ENCODE peak calls at places on chromosomes 16 and 17, in four cellular contexts. V, Q, B and D are unnamed samples.

GRCh38 chr17:73420897-73421296 is 109.1 kb upstream of the CDC42EP4 start:
- DNase-seq in B (peak; percentile 9), V (peak; percentile 83), Q (no peak), D (no peak)

GRCh38 chr17:21462259-21462658 is 86.1 kb downstream of the KCNJ12 start:
- DNase-seq in V (no peak), Q (no peak), B (no peak), D (no peak)

GRCh38 chr16:70685938-70686375 is at the start of gene MTSS2:
- DNase-seq in V (peak; percentile 59), Q (peak; percentile 90), B (peak; percentile 85), D (peak; percentile 90)

GRCh38 chr17:79325707-79326106 is 251.1 kb downstream of the ENGASE start:
- DNase-seq in B (no peak), Q (no peak), V (no peak), D (no peak)

GRCh38 chr16:80580109-80580832 is 39.5 kb downstream of the DYNLRB2 start:
- DNase-seq in V (peak; percentile 30), Q (no peak), B (peak; percentile 45), D (no peak)

GRCh38 chr16:89561195-89562026 is 929 bp downstream of the RPL13 start:
- DNase-seq in Q (no peak), B (no peak), V (no peak), D (no peak)

GRCh38 chr17:29241015-29241963 is 5.4 kb upstream of the CRYBA1 start:
- DNase-seq in B (peak; percentile 98), V (peak; percentile 94), Q (no peak), D (peak; percentile 92)

GRCh38 chr16:74738134-74738541 is 36.5 kb downstream of the FA2H start:
- DNase-seq in Q (no peak), B (peak; percentile 25), V (no peak), D (no peak)

GRCh38 chr17:19766421-19767270 is 18.5 kb upstream of the ALDH3A1 start:
- DNase-seq in Q (peak; percentile 74), B (peak; percentile 41), V (peak; percentile 38), D (peak; percentile 86)

GRCh38 chr16:3195975-3196374 is 8.0 kb downstream of the OR1F1 start:
- DNase-seq in V (no peak), B (no peak), Q (no peak), D (no peak)

GRCh38 chr17:19867654-19868395 is at the start of gene ULK2:
- DNase-seq in V (peak; percentile 50), Q (peak; percentile 51), B (peak; percentile 69), D (no peak)

GRCh38 chr16:9370071-9370491 is 278.6 kb downstream of the HAPSTR1 start:
- DNase-seq in V (no peak), B (no peak), Q (peak; percentile 19), D (no peak)

GRCh38 chr16:89264800-89265550 is 47.5 kb downstream of the ZNF778 start:
- DNase-seq in V (no peak), B (no peak), Q (no peak), D (no peak)

GRCh38 chr17:78774956-78775571 is 7.0 kb downstream of the CYTH1 start:
- DNase-seq in V (peak; percentile 47), B (no peak), Q (no peak), D (no peak)

GRCh38 chr17:42408076-42408475 is 15.0 kb downstream of the CAVIN1 start:
- DNase-seq in V (no peak), B (no peak), Q (no peak), D (no peak)

GRCh38 chr16:48499822-48500440 is 110.0 kb downstream of the N4BP1 start:
- DNase-seq in Q (peak; percentile 72), B (peak; percentile 93), V (peak; percentile 33), D (peak; percentile 80)

GRCh38 chr17:76131692-76132573 is 9.1 kb downstream of the FOXJ1 start:
- DNase-seq in Q (no peak), V (peak; percentile 59), B (no peak), D (no peak)

GRCh38 chr17:68972119-68972704 is 17.0 kb upstream of the ABCA8 start:
- DNase-seq in B (peak; percentile 36), V (no peak), Q (no peak), D (no peak)

GRCh38 chr17:68424861-68425260 is 32.4 kb downstream of the WIPI1 start:
- DNase-seq in V (peak; percentile 7), Q (no peak), B (no peak), D (no peak)

GRCh38 chr16:56950881-56951771 is 10.6 kb upstream of the CETP start:
- DNase-seq in V (peak; percentile 16), Q (no peak), B (peak; percentile 51), D (no peak)

GRCh38 chr16:58118801-58119508 is 10.2 kb downstream of the CFAP20 start:
- DNase-seq in Q (no peak), V (no peak), B (peak; percentile 35), D (peak; percentile 22)

GRCh38 chr17:58436805-58437239 is 19.5 kb upstream of the RNF43 start:
- DNase-seq in Q (no peak), B (no peak), V (no peak), D (no peak)

GRCh38 chr17:50184057-50184456 is 17.4 kb downstream of the COL1A1 start:
- DNase-seq in Q (no peak), B (peak; percentile 45), V (no peak), D (no peak)

GRCh38 chr16:48617711-48618148 is 7.8 kb upstream of the N4BP1 start:
- DNase-seq in B (peak; percentile 63), V (no peak), Q (peak; percentile 28), D (no peak)

GRCh38 chr16:10817963-10818941 is at the start of gene TVP23A:
- DNase-seq in B (no peak), V (no peak), Q (no peak), D (no peak)

GRCh38 chr16:73037331-73037745 is 10.6 kb downstream of the ZFHX3 start:
- DNase-seq in V (no peak), B (no peak), Q (peak; percentile 38), D (no peak)

GRCh38 chr17:8766731-8767130 is 8.4 kb upstream of the SPDYE4 start:
- DNase-seq in B (no peak), V (peak; percentile 74), Q (no peak), D (no peak)

GRCh38 chr17:37608369-37609169 is 649 bp downstream of the SYNRG start:
- DNase-seq in B (peak; percentile 48), V (peak; percentile 20), Q (no peak), D (no peak)

GRCh38 chr17:81165246-81166032 is at the start of gene PVALEF:
- DNase-seq in B (no peak), Q (no peak), V (no peak), D (no peak)

GRCh38 chr16:13923703-13924298 is 3.8 kb downstream of the ERCC4 start:
- DNase-seq in B (peak; percentile 67), V (peak; percentile 24), Q (no peak), D (no peak)

GRCh38 chr17:45021607-45022287 is 29.7 kb downstream of the DCAKD start:
- DNase-seq in V (peak; percentile 39), Q (peak; percentile 52), B (peak; percentile 47), D (no peak)

GRCh38 chr16:53789159-53789558 is 85.2 kb downstream of the FTO start:
- DNase-seq in V (peak; percentile 59), B (peak; percentile 84), Q (no peak), D (no peak)

GRCh38 chr17:37446027-37446426 is 39.3 kb downstream of the TADA2A start:
- DNase-seq in Q (no peak), B (no peak), V (no peak), D (no peak)

GRCh38 chr16:9345046-9345445 is 253.6 kb downstream of the HAPSTR1 start:
- DNase-seq in V (no peak), Q (no peak), B (no peak), D (no peak)

GRCh38 chr17:60395508-60396065 is 3.7 kb upstream of the USP32 start:
- DNase-seq in Q (no peak), B (no peak), V (no peak), D (no peak)

GRCh38 chr17:64622931-64623654 is 39.0 kb downstream of the SMURF2 start:
- DNase-seq in V (peak; percentile 80), B (peak; percentile 91), Q (no peak), D (no peak)

GRCh38 chr16:69397821-69398521 is 12.2 kb upstream of the TERF2 start:
- DNase-seq in B (peak; percentile 78), V (peak; percentile 49), Q (peak; percentile 55), D (no peak)

GRCh38 chr17:6166492-6167179 is 96.5 kb downstream of the WSCD1 start:
- DNase-seq in V (no peak), Q (no peak), B (no peak), D (no peak)

GRCh38 chr17:36124879-36125824 is 21.5 kb downstream of the CCL4 start:
- DNase-seq in Q (no peak), B (no peak), V (no peak), D (no peak)
- TF ChIP-seq CTCF in Q (no peak), B (no peak), V (no peak), D (no peak)

GRCh38 chr17:39699818-39700147 is at the start of gene ERBB2:
- DNase-seq in B (peak; percentile 73), Q (peak; percentile 75), V (peak; percentile 74), D (peak; percentile 90)
- H3K4me1 ChIP-seq in B (peaks cover 18% of the 10 kb centered on the region), Q (no peaks in the 10 kb centered on the region), V (peaks cover 18% of the 10 kb centered on the region), D (peaks cover 21% of the 10 kb centered on the region)

DNA sequence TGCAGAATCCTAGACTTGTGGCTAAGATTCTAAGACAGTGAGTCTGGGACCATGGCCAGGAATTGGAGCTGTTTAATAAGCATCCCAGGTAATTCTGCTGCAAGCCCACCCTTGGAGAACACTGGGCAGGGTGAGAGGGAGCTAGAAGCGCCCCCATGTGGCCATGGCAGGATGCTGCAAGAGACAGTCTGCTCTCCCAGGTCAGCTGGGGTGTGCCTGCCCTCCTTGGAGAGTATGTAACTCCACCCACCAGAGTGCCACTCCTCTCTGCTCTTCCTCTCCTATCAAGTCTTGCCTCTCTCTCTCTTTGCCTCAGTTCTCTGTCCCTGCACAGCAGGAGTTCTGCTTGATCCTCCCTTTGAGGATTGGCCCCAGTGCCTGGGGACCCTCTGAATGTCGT is 14.9 kb downstream of the RCVRN start:
- DNase-seq in Q (no peak), B (no peak), V (no peak), D (no peak)
- TF ChIP-seq CTCF in Q (peak; percentile 26), B (peak; percentile 34), V (peak; percentile 3), D (peak; percentile 21)

DNA sequence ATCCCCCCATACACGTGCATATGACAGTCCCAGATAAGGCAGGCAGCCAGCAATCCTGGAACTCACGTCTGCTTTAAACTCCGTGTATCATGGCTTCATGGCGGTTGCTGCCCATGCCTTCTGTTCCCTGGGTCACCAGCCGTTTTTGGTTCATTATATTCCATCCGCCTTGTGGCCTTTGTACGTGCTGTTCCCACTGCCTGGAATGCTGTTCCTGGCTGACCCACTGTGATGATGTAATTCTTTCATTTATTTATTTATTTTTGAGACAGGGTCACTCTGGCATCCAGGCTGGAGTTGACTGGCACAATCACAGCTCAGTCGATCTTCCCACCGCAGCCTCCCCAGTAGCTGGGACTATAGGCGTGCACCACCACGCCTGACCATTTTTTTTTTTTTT is 136.7 kb upstream of the GSE1 start:
- DNase-seq in Q (no peak), V (no peak), B (no peak), D (no peak)
- H3K4me1 ChIP-seq in Q (peaks cover 15% of the 10 kb centered on the region), V (peaks cover 6% of the 10 kb centered on the region), B (peaks cover 5% of the 10 kb centered on the region), D (no peaks in the 10 kb centered on the region)